ENCODE peak calls at places on chromosomes 6 and 20, in nine cellular contexts. R is bronchial epithelial cell, F is foreskin fibroblast, X is astrocyte, O is endothelial cell of umbilical vein, E is GM23248, P is lower lobe of right lung, I is AG09309, W is IMR-90. G is an unnamed sample.

GRCh38 chr6:53547166-53547814 is 2.4 kb upstream of the GCLC start:
- DNase-seq in R (no peak), F (no peak), X (no peak), O (no peak), E (no peak), P (no peak), I (no peak), W (no peak), G (no peak)

GRCh38 chr20:45366631-45367030 is 3.7 kb downstream of the SYS1 start:
- DNase-seq in R (no peak), F (no peak), X (no peak), O (no peak), E (no peak), P (no peak), I (no peak), W (no peak), G (peak; percentile 72)

GRCh38 chr20:46770330-46771194 is 61.1 kb downstream of the SLC2A10 start:
- DNase-seq in R (peak; percentile 58), F (peak; percentile 21), X (peak; percentile 59), O (no peak), E (peak; percentile 46), P (no peak), I (no peak), W (peak; percentile 58), G (no peak)

GRCh38 chr6:27250955-27251671 is 3.6 kb downstream of the PRSS16 start:
- DNase-seq in R (peak; percentile 82), F (peak; percentile 52), X (no peak), O (no peak), E (peak; percentile 35), P (peak; percentile 95), I (no peak), W (no peak), G (peak; percentile 98)

GRCh38 chr6:157317129-157317814 is 6.0 kb downstream of the TMEM242 start:
- DNase-seq in R (peak; percentile 98), F (peak; percentile 93), X (peak; percentile 81), O (peak; percentile 98), E (peak; percentile 86), P (no peak), I (peak; percentile 71), W (peak; percentile 92), G (no peak)

GRCh38 chr6:90816764-90817163 is 229.9 kb upstream of the MAP3K7 start:
- DNase-seq in R (no peak), F (no peak), X (no peak), O (no peak), E (no peak), P (no peak), I (no peak), W (no peak), G (no peak)

GRCh38 chr6:79630883-79631799 is at the start of gene SH3BGRL2:
- DNase-seq in R (peak; percentile 39), F (peak; percentile 83), X (peak; percentile 55), O (peak; percentile 81), E (peak; percentile 69), P (peak; percentile 85), I (no peak), W (peak; percentile 59), G (peak; percentile 69)

GRCh38 chr6:34459899-34460593 is 5.8 kb upstream of the PACSIN1 start:
- DNase-seq in R (peak; percentile 66), F (peak; percentile 65), X (peak; percentile 20), O (peak; percentile 60), E (peak; percentile 65), P (no peak), I (peak; percentile 2), W (peak; percentile 48), G (no peak)

GRCh38 chr20:57471496-57472210 is 53.3 kb downstream of the CTCFL start:
- DNase-seq in R (no peak), F (no peak), X (no peak), O (no peak), E (no peak), P (no peak), I (no peak), W (no peak), G (no peak)

GRCh38 chr6:19999319-20000191 is 162.4 kb downstream of the ID4 start:
- DNase-seq in R (peak; percentile 70), F (no peak), X (no peak), O (no peak), E (peak; percentile 18), P (no peak), I (no peak), W (peak; percentile 5), G (no peak)

GRCh38 chr6:43723737-43724295 is 36.2 kb upstream of the MRPS18A start:
- DNase-seq in R (peak; percentile 80), F (peak; percentile 74), X (peak; percentile 31), O (peak; percentile 56), E (peak; percentile 68), P (peak; percentile 88), I (peak; percentile 25), W (peak; percentile 70), G (no peak)

DNA sequence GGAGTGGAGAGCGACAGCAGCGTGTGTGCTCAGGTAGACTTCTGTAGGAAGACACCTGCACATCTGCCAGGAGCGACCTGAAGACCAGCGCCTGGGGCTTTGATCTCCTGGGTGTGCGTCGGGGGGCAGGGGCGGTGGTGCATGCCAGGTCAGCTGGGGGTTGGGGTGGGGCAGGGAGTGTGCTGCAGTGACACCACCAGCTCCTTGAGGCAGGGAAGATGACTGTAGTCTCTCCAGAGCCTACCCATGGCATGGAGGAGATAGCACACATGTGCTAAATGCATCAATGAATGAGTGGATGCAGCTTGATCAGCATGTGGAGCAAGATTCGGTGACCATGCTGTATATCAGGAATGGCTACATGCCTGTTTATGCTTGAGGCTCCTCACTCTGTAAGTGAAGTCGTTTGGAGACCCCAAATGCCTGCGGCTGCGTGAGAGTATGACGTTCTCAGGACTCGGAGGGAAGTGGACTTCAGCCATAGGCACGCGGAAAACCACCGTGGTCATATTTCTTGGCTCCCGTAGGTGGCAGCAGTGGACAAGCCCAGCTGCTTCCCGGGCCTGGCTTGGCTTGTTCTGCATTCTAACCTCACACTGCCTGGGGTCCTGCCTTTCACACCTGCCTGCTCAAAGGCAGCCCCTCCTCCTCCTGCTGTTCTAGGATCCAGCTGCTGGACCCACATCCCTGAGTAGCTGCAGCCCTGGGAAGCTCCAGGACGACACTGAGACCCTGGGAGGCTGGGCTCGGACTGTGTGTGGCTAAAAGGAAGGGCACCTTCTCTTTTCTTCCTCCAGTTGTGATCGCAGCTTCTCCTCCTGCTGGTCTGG is 39.4 kb upstream of the KCNK16 start:
- DNase-seq in R (peak; percentile 46), F (peak; percentile 85), X (peak; percentile 37), O (peak; percentile 53), E (peak; percentile 86), P (peak; percentile 62), I (peak; percentile 27), W (peak; percentile 58), G (no peak)
- H3K4me3 ChIP-seq in R (no peak overlapping the region), F (no peak overlapping the region), X (peak overlapping the region; percentile 29), O (no peak overlapping the region), E (no peak overlapping the region), P (no peak overlapping the region), I (no peak overlapping the region), W (no peak overlapping the region), G (no peak overlapping the region)

DNA sequence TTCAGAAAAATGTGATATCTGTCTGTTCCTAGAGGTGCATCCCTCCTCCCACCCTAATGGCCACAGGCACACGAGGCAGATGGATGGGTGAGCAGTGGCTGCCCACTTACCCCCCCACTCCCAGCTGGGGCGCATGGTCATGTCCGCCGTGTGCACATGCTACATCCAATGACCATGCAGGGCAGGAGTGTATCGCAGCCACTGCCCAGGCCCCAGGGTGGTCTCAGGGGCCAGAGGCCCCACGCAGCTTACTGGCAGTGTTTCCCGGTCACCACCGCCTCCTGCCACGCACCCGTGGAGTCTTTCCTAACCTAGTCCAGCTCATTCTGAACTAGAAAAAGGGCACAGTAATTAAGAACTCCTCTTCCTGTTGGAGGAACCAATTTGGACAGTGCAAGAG is 11.7 kb upstream of the HTR1B start:
- DNase-seq in R (no peak), F (no peak), X (no peak), O (no peak), E (no peak), P (peak; percentile 37), I (no peak), W (no peak), G (no peak)
- H3K4me3 ChIP-seq in R (no peak overlapping the region), F (no peak overlapping the region), X (no peak overlapping the region), O (no peak overlapping the region), E (no peak overlapping the region), P (no peak overlapping the region), I (no peak overlapping the region), W (no peak overlapping the region), G (no peak overlapping the region)

GRCh38 chr6:45076217-45076616 is 251.9 kb upstream of the RUNX2 start:
- DNase-seq in R (no peak), F (peak; percentile 89), X (peak; percentile 69), O (no peak), E (peak; percentile 57), P (no peak), I (no peak), W (peak; percentile 73), G (no peak)

GRCh38 chr6:45072673-45073072 is 255.5 kb upstream of the RUNX2 start:
- DNase-seq in R (no peak), F (no peak), X (no peak), O (peak; percentile 32), E (no peak), P (no peak), I (no peak), W (no peak), G (no peak)

GRCh38 chr6:45074423-45074822 is 253.7 kb upstream of the RUNX2 start:
- DNase-seq in R (peak; percentile 37), F (no peak), X (no peak), O (no peak), E (no peak), P (no peak), I (no peak), W (no peak), G (no peak)

GRCh38 chr6:45073771-45074170 is 254.4 kb upstream of the RUNX2 start:
- DNase-seq in R (peak; percentile 55), F (peak; percentile 33), X (no peak), O (no peak), E (peak; percentile 35), P (no peak), I (no peak), W (peak; percentile 7), G (no peak)

DNA sequence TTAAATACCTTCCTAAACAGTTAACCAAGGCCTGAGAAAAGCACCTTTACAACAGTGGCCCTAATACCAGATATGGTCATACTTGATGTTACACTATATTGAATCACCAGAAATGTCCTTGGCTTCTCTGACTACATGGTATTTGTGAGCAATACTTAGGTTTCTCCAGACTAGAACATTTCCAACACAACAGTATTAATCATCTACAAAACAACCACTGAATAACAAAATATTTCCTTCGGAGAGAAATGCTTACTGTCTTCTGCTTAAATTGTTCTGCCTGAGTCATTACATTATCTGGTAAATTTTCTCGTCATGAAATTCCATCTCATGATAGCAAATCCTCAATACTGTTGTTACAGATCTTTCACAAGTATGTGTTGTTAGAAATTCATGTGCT is 252.9 kb upstream of the RUNX2 start:
- DNase-seq in R (peak; percentile 99), F (peak; percentile 91), X (peak; percentile 99), O (peak; percentile 73), E (peak; percentile 95), P (no peak), I (peak; percentile 93), W (peak; percentile 94), G (no peak)
- H3K4me3 ChIP-seq in R (no peak overlapping the region), F (no peak overlapping the region), X (no peak overlapping the region), O (no peak overlapping the region), E (peak overlapping the region; percentile 21), P (no peak overlapping the region), I (no peak overlapping the region), W (no peak overlapping the region), G (no peak overlapping the region)

DNA sequence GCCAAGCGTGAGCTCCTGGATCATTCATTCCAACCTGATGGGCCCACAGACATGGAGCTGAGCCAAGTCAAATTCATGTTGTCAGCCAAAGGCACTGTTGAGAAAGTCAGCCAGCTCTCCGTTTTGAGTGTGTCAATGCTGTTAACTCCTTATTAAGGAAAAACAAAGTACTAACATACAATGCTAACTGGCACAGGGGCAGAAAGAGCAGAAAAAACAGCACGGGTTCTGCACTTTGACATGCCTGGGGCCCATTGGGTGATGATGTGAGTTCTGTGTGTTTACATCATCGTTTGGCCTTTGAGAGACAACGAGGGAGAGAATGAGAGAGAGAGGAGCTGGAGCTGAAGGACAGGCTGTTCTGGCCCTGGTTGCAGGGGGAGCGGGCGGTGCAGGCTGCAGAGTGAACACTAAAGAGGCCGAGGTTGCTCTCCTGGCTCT is 85.9 kb downstream of the SMOC2 start:
- DNase-seq in R (no peak), F (no peak), X (no peak), O (peak; percentile 55), E (no peak), P (no peak), I (no peak), W (no peak), G (no peak)
- H3K4me3 ChIP-seq in R (no peak overlapping the region), F (no peak overlapping the region), X (no peak overlapping the region), O (no peak overlapping the region), E (no peak overlapping the region), P (no peak overlapping the region), I (no peak overlapping the region), W (no peak overlapping the region), G (no peak overlapping the region)

G was measured in RWPE2.